ENCODE peak calls at places on chromosomes 1 and 21, in eight cellular contexts. One of them, this sample, is unnamed.

GRCh38 chr1:183310753-183311465 is 107.3 kb downstream of the NMNAT2 start:
- DNase-seq in stimulated activated CD8-positive, alpha-beta memory T cell treated with anti-CD3 and anti-CD28 coated beads, Interleukin-2, amount 100 ng/mL, for 48 hours: peak
- DNase-seq in T-helper 17 cell: no peak
- DNase-seq in midbrain: no peak
- DNase-seq in DMS79 treated with DMSO at 0.1 percent for 48 hours: no peak
- DNase-seq in bronchial epithelial cell: no peak
- DNase-seq in RWPE1: no peak
- DNase-seq in dorsolateral prefrontal cortex: no peak
- DNase-seq in this sample: no peak

GRCh38 chr1:39409055-39409816 is 82.2 kb upstream of the BMP8A start:
- DNase-seq in stimulated activated CD8-positive, alpha-beta memory T cell treated with anti-CD3 and anti-CD28 coated beads, Interleukin-2, amount 100 ng/mL, for 48 hours: no peak
- DNase-seq in T-helper 17 cell: no peak
- DNase-seq in midbrain: peak
- DNase-seq in DMS79 treated with DMSO at 0.1 percent for 48 hours: peak
- DNase-seq in bronchial epithelial cell: no peak
- DNase-seq in RWPE1: no peak
- DNase-seq in dorsolateral prefrontal cortex: no peak
- DNase-seq in this sample: peak

GRCh38 chr1:220908757-220909156 is 29.5 kb downstream of the HLX start:
- DNase-seq in stimulated activated CD8-positive, alpha-beta memory T cell treated with anti-CD3 and anti-CD28 coated beads, Interleukin-2, amount 100 ng/mL, for 48 hours: no peak
- DNase-seq in T-helper 17 cell: no peak
- DNase-seq in midbrain: no peak
- DNase-seq in DMS79 treated with DMSO at 0.1 percent for 48 hours: no peak
- DNase-seq in bronchial epithelial cell: no peak
- DNase-seq in RWPE1: no peak
- DNase-seq in dorsolateral prefrontal cortex: no peak
- DNase-seq in this sample: no peak

GRCh38 chr1:220363196-220363831 is 91.1 kb upstream of the RAB3GAP2 start:
- DNase-seq in stimulated activated CD8-positive, alpha-beta memory T cell treated with anti-CD3 and anti-CD28 coated beads, Interleukin-2, amount 100 ng/mL, for 48 hours: no peak
- DNase-seq in T-helper 17 cell: no peak
- DNase-seq in midbrain: no peak
- DNase-seq in DMS79 treated with DMSO at 0.1 percent for 48 hours: no peak
- DNase-seq in bronchial epithelial cell: peak
- DNase-seq in RWPE1: peak
- DNase-seq in dorsolateral prefrontal cortex: no peak
- DNase-seq in this sample: peak

GRCh38 chr1:48043524-48043923 is 46.3 kb upstream of the TRABD2B start:
- DNase-seq in stimulated activated CD8-positive, alpha-beta memory T cell treated with anti-CD3 and anti-CD28 coated beads, Interleukin-2, amount 100 ng/mL, for 48 hours: no peak
- DNase-seq in T-helper 17 cell: no peak
- DNase-seq in midbrain: no peak
- DNase-seq in DMS79 treated with DMSO at 0.1 percent for 48 hours: peak
- DNase-seq in bronchial epithelial cell: peak
- DNase-seq in RWPE1: no peak
- DNase-seq in dorsolateral prefrontal cortex: no peak
- DNase-seq in this sample: no peak

GRCh38 chr1:228960705-228961104 is 225.4 kb downstream of the RHOU start:
- DNase-seq in stimulated activated CD8-positive, alpha-beta memory T cell treated with anti-CD3 and anti-CD28 coated beads, Interleukin-2, amount 100 ng/mL, for 48 hours: no peak
- DNase-seq in T-helper 17 cell: no peak
- DNase-seq in midbrain: no peak
- DNase-seq in DMS79 treated with DMSO at 0.1 percent for 48 hours: no peak
- DNase-seq in bronchial epithelial cell: no peak
- DNase-seq in RWPE1: no peak
- DNase-seq in dorsolateral prefrontal cortex: no peak
- DNase-seq in this sample: no peak

GRCh38 chr1:73910466-73910865 is 287.5 kb downstream of the LRRIQ3 start:
- DNase-seq in stimulated activated CD8-positive, alpha-beta memory T cell treated with anti-CD3 and anti-CD28 coated beads, Interleukin-2, amount 100 ng/mL, for 48 hours: no peak
- DNase-seq in T-helper 17 cell: no peak
- DNase-seq in midbrain: no peak
- DNase-seq in DMS79 treated with DMSO at 0.1 percent for 48 hours: no peak
- DNase-seq in bronchial epithelial cell: peak
- DNase-seq in RWPE1: no peak
- DNase-seq in dorsolateral prefrontal cortex: no peak
- DNase-seq in this sample: no peak

GRCh38 chr1:21536223-21536622 is 27.0 kb downstream of the ALPL start:
- DNase-seq in stimulated activated CD8-positive, alpha-beta memory T cell treated with anti-CD3 and anti-CD28 coated beads, Interleukin-2, amount 100 ng/mL, for 48 hours: no peak
- DNase-seq in T-helper 17 cell: no peak
- DNase-seq in midbrain: no peak
- DNase-seq in DMS79 treated with DMSO at 0.1 percent for 48 hours: no peak
- DNase-seq in bronchial epithelial cell: no peak
- DNase-seq in RWPE1: no peak
- DNase-seq in dorsolateral prefrontal cortex: no peak
- DNase-seq in this sample: no peak

GRCh38 chr1:246199086-246199485 is 308.0 kb downstream of the SMYD3 start:
- DNase-seq in stimulated activated CD8-positive, alpha-beta memory T cell treated with anti-CD3 and anti-CD28 coated beads, Interleukin-2, amount 100 ng/mL, for 48 hours: no peak
- DNase-seq in T-helper 17 cell: no peak
- DNase-seq in midbrain: no peak
- DNase-seq in DMS79 treated with DMSO at 0.1 percent for 48 hours: peak
- DNase-seq in bronchial epithelial cell: no peak
- DNase-seq in RWPE1: no peak
- DNase-seq in dorsolateral prefrontal cortex: no peak
- DNase-seq in this sample: no peak

GRCh38 chr1:214551436-214552173 is at the start of gene PTPN14:
- DNase-seq in stimulated activated CD8-positive, alpha-beta memory T cell treated with anti-CD3 and anti-CD28 coated beads, Interleukin-2, amount 100 ng/mL, for 48 hours: no peak
- DNase-seq in T-helper 17 cell: no peak
- DNase-seq in midbrain: peak
- DNase-seq in DMS79 treated with DMSO at 0.1 percent for 48 hours: no peak
- DNase-seq in bronchial epithelial cell: peak
- DNase-seq in RWPE1: peak
- DNase-seq in dorsolateral prefrontal cortex: peak
- DNase-seq in this sample: peak

GRCh38 chr1:99279525-99279924 is 15.2 kb downstream of the PLPPR4 start:
- DNase-seq in stimulated activated CD8-positive, alpha-beta memory T cell treated with anti-CD3 and anti-CD28 coated beads, Interleukin-2, amount 100 ng/mL, for 48 hours: no peak
- DNase-seq in T-helper 17 cell: no peak
- DNase-seq in midbrain: no peak
- DNase-seq in DMS79 treated with DMSO at 0.1 percent for 48 hours: no peak
- DNase-seq in bronchial epithelial cell: no peak
- DNase-seq in RWPE1: no peak
- DNase-seq in dorsolateral prefrontal cortex: no peak
- DNase-seq in this sample: no peak

GRCh38 chr1:157648317-157648716 is 50.4 kb upstream of the FCRL4 start:
- DNase-seq in stimulated activated CD8-positive, alpha-beta memory T cell treated with anti-CD3 and anti-CD28 coated beads, Interleukin-2, amount 100 ng/mL, for 48 hours: no peak
- DNase-seq in T-helper 17 cell: no peak
- DNase-seq in midbrain: no peak
- DNase-seq in DMS79 treated with DMSO at 0.1 percent for 48 hours: no peak
- DNase-seq in bronchial epithelial cell: no peak
- DNase-seq in RWPE1: no peak
- DNase-seq in dorsolateral prefrontal cortex: no peak
- DNase-seq in this sample: no peak

GRCh38 chr1:1069061-1069710 is 4.9 kb downstream of the RNF223 start:
- DNase-seq in stimulated activated CD8-positive, alpha-beta memory T cell treated with anti-CD3 and anti-CD28 coated beads, Interleukin-2, amount 100 ng/mL, for 48 hours: peak
- DNase-seq in T-helper 17 cell: peak
- DNase-seq in midbrain: peak
- DNase-seq in DMS79 treated with DMSO at 0.1 percent for 48 hours: peak
- DNase-seq in bronchial epithelial cell: peak
- DNase-seq in RWPE1: peak
- DNase-seq in dorsolateral prefrontal cortex: peak
- DNase-seq in this sample: peak

GRCh38 chr1:101474039-101474665 is 237.3 kb downstream of the S1PR1 start:
- DNase-seq in stimulated activated CD8-positive, alpha-beta memory T cell treated with anti-CD3 and anti-CD28 coated beads, Interleukin-2, amount 100 ng/mL, for 48 hours: no peak
- DNase-seq in T-helper 17 cell: no peak
- DNase-seq in midbrain: no peak
- DNase-seq in DMS79 treated with DMSO at 0.1 percent for 48 hours: no peak
- DNase-seq in bronchial epithelial cell: peak
- DNase-seq in RWPE1: peak
- DNase-seq in dorsolateral prefrontal cortex: no peak
- DNase-seq in this sample: no peak

GRCh38 chr1:226743259-226743658 is 4.2 kb upstream of the ITPKB start:
- DNase-seq in stimulated activated CD8-positive, alpha-beta memory T cell treated with anti-CD3 and anti-CD28 coated beads, Interleukin-2, amount 100 ng/mL, for 48 hours: no peak
- DNase-seq in T-helper 17 cell: no peak
- DNase-seq in midbrain: no peak
- DNase-seq in DMS79 treated with DMSO at 0.1 percent for 48 hours: no peak
- DNase-seq in bronchial epithelial cell: no peak
- DNase-seq in RWPE1: no peak
- DNase-seq in dorsolateral prefrontal cortex: no peak
- DNase-seq in this sample: no peak

GRCh38 chr1:1678581-1679380 is 13.8 kb downstream of the SLC35E2B start:
- DNase-seq in stimulated activated CD8-positive, alpha-beta memory T cell treated with anti-CD3 and anti-CD28 coated beads, Interleukin-2, amount 100 ng/mL, for 48 hours: no peak
- DNase-seq in T-helper 17 cell: no peak
- DNase-seq in midbrain: peak
- DNase-seq in DMS79 treated with DMSO at 0.1 percent for 48 hours: no peak
- DNase-seq in bronchial epithelial cell: no peak
- DNase-seq in RWPE1: no peak
- DNase-seq in dorsolateral prefrontal cortex: no peak
- DNase-seq in this sample: no peak

GRCh38 chr1:232292246-232292645 is 337.7 kb downstream of the SIPA1L2 start:
- DNase-seq in stimulated activated CD8-positive, alpha-beta memory T cell treated with anti-CD3 and anti-CD28 coated beads, Interleukin-2, amount 100 ng/mL, for 48 hours: no peak
- DNase-seq in T-helper 17 cell: no peak
- DNase-seq in midbrain: no peak
- DNase-seq in DMS79 treated with DMSO at 0.1 percent for 48 hours: peak
- DNase-seq in bronchial epithelial cell: no peak
- DNase-seq in RWPE1: no peak
- DNase-seq in dorsolateral prefrontal cortex: no peak
- DNase-seq in this sample: no peak

GRCh38 chr21:14550200-14550599 is 4.1 kb upstream of the SAMSN1 start:
- DNase-seq in stimulated activated CD8-positive, alpha-beta memory T cell treated with anti-CD3 and anti-CD28 coated beads, Interleukin-2, amount 100 ng/mL, for 48 hours: no peak
- DNase-seq in T-helper 17 cell: no peak
- DNase-seq in midbrain: no peak
- DNase-seq in DMS79 treated with DMSO at 0.1 percent for 48 hours: no peak
- DNase-seq in bronchial epithelial cell: no peak
- DNase-seq in RWPE1: no peak
- DNase-seq in dorsolateral prefrontal cortex: no peak
- DNase-seq in this sample: no peak

GRCh38 chr1:45643978-45644377 is 20.1 kb upstream of the CCDC17 start:
- DNase-seq in stimulated activated CD8-positive, alpha-beta memory T cell treated with anti-CD3 and anti-CD28 coated beads, Interleukin-2, amount 100 ng/mL, for 48 hours: no peak
- DNase-seq in T-helper 17 cell: no peak
- DNase-seq in midbrain: no peak
- DNase-seq in DMS79 treated with DMSO at 0.1 percent for 48 hours: no peak
- DNase-seq in bronchial epithelial cell: no peak
- DNase-seq in RWPE1: no peak
- DNase-seq in dorsolateral prefrontal cortex: no peak
- DNase-seq in this sample: no peak

GRCh38 chr1:40312238-40313205 is 4.6 kb downstream of the COL9A2 start:
- DNase-seq in stimulated activated CD8-positive, alpha-beta memory T cell treated with anti-CD3 and anti-CD28 coated beads, Interleukin-2, amount 100 ng/mL, for 48 hours: no peak
- DNase-seq in T-helper 17 cell: no peak
- DNase-seq in midbrain: peak
- DNase-seq in DMS79 treated with DMSO at 0.1 percent for 48 hours: peak
- DNase-seq in bronchial epithelial cell: peak
- DNase-seq in RWPE1: no peak
- DNase-seq in dorsolateral prefrontal cortex: no peak
- DNase-seq in this sample: no peak

GRCh38 chr1:219279017-219279770 is 105.5 kb downstream of the LYPLAL1 start:
- DNase-seq in stimulated activated CD8-positive, alpha-beta memory T cell treated with anti-CD3 and anti-CD28 coated beads, Interleukin-2, amount 100 ng/mL, for 48 hours: no peak
- DNase-seq in T-helper 17 cell: no peak
- DNase-seq in midbrain: no peak
- DNase-seq in DMS79 treated with DMSO at 0.1 percent for 48 hours: no peak
- DNase-seq in bronchial epithelial cell: peak
- DNase-seq in RWPE1: no peak
- DNase-seq in dorsolateral prefrontal cortex: no peak
- DNase-seq in this sample: no peak

GRCh38 chr1:1946540-1946939 is 27.5 kb upstream of the TMEM52 start:
- DNase-seq in stimulated activated CD8-positive, alpha-beta memory T cell treated with anti-CD3 and anti-CD28 coated beads, Interleukin-2, amount 100 ng/mL, for 48 hours: no peak
- DNase-seq in T-helper 17 cell: no peak
- DNase-seq in midbrain: peak
- DNase-seq in DMS79 treated with DMSO at 0.1 percent for 48 hours: no peak
- DNase-seq in bronchial epithelial cell: no peak
- DNase-seq in RWPE1: no peak
- DNase-seq in dorsolateral prefrontal cortex: no peak
- DNase-seq in this sample: no peak

GRCh38 chr1:151867785-151868403 is 14.4 kb upstream of the THEM5 start:
- DNase-seq in stimulated activated CD8-positive, alpha-beta memory T cell treated with anti-CD3 and anti-CD28 coated beads, Interleukin-2, amount 100 ng/mL, for 48 hours: no peak
- DNase-seq in T-helper 17 cell: no peak
- DNase-seq in midbrain: no peak
- DNase-seq in DMS79 treated with DMSO at 0.1 percent for 48 hours: no peak
- DNase-seq in bronchial epithelial cell: peak
- DNase-seq in RWPE1: peak
- DNase-seq in dorsolateral prefrontal cortex: no peak
- DNase-seq in this sample: no peak

GRCh38 chr21:42063578-42064521 is 7.3 kb upstream of the UMODL1 start:
- DNase-seq in stimulated activated CD8-positive, alpha-beta memory T cell treated with anti-CD3 and anti-CD28 coated beads, Interleukin-2, amount 100 ng/mL, for 48 hours: no peak
- DNase-seq in T-helper 17 cell: peak
- DNase-seq in midbrain: no peak
- DNase-seq in DMS79 treated with DMSO at 0.1 percent for 48 hours: peak
- DNase-seq in bronchial epithelial cell: peak
- DNase-seq in RWPE1: peak
- DNase-seq in dorsolateral prefrontal cortex: no peak
- DNase-seq in this sample: no peak

GRCh38 chr1:51255331-51255730 is 19.3 kb downstream of the RNF11 start:
- DNase-seq in stimulated activated CD8-positive, alpha-beta memory T cell treated with anti-CD3 and anti-CD28 coated beads, Interleukin-2, amount 100 ng/mL, for 48 hours: no peak
- DNase-seq in T-helper 17 cell: no peak
- DNase-seq in midbrain: no peak
- DNase-seq in DMS79 treated with DMSO at 0.1 percent for 48 hours: no peak
- DNase-seq in bronchial epithelial cell: no peak
- DNase-seq in RWPE1: no peak
- DNase-seq in dorsolateral prefrontal cortex: no peak
- DNase-seq in this sample: no peak

GRCh38 chr1:182784556-182785171 is 4.9 kb upstream of the NPL start:
- DNase-seq in stimulated activated CD8-positive, alpha-beta memory T cell treated with anti-CD3 and anti-CD28 coated beads, Interleukin-2, amount 100 ng/mL, for 48 hours: no peak
- DNase-seq in T-helper 17 cell: no peak
- DNase-seq in midbrain: peak
- DNase-seq in DMS79 treated with DMSO at 0.1 percent for 48 hours: peak
- DNase-seq in bronchial epithelial cell: peak
- DNase-seq in RWPE1: peak
- DNase-seq in dorsolateral prefrontal cortex: no peak
- DNase-seq in this sample: no peak

GRCh38 chr1:246506785-246507639 is at the start of gene SMYD3:
- DNase-seq in stimulated activated CD8-positive, alpha-beta memory T cell treated with anti-CD3 and anti-CD28 coated beads, Interleukin-2, amount 100 ng/mL, for 48 hours: peak
- DNase-seq in T-helper 17 cell: peak
- DNase-seq in midbrain: peak
- DNase-seq in DMS79 treated with DMSO at 0.1 percent for 48 hours: peak
- DNase-seq in bronchial epithelial cell: peak
- DNase-seq in RWPE1: peak
- DNase-seq in dorsolateral prefrontal cortex: peak
- DNase-seq in this sample: peak

GRCh38 chr1:216032977-216033376 is 390.3 kb downstream of the USH2A start:
- DNase-seq in stimulated activated CD8-positive, alpha-beta memory T cell treated with anti-CD3 and anti-CD28 coated beads, Interleukin-2, amount 100 ng/mL, for 48 hours: no peak
- DNase-seq in T-helper 17 cell: no peak
- DNase-seq in midbrain: no peak
- DNase-seq in DMS79 treated with DMSO at 0.1 percent for 48 hours: no peak
- DNase-seq in bronchial epithelial cell: no peak
- DNase-seq in RWPE1: no peak
- DNase-seq in dorsolateral prefrontal cortex: no peak
- DNase-seq in this sample: no peak

GRCh38 chr1:146012703-146013565 is 8.6 kb downstream of the HJV start:
- DNase-seq in stimulated activated CD8-positive, alpha-beta memory T cell treated with anti-CD3 and anti-CD28 coated beads, Interleukin-2, amount 100 ng/mL, for 48 hours: no peak
- DNase-seq in T-helper 17 cell: no peak
- DNase-seq in midbrain: peak
- DNase-seq in DMS79 treated with DMSO at 0.1 percent for 48 hours: peak
- DNase-seq in bronchial epithelial cell: peak
- DNase-seq in RWPE1: peak
- DNase-seq in dorsolateral prefrontal cortex: no peak
- DNase-seq in this sample: no peak